ENCODE peak calls at places on chromosomes 3 and 15, in eight cellular contexts. M, T, I, R, K, D, L and Q are unnamed samples.

GRCh38 chr15:43133429-43134156 is at the start of gene TMEM62:
- DNase-seq in M (peak), T (peak), I (peak), R (peak), K (peak), D (peak), L (peak), Q (no peak)

GRCh38 chr3:129703913-129704312 is 97.4 kb upstream of the PLXND1 start:
- DNase-seq in M (no peak), T (no peak), I (peak), R (peak), K (no peak), D (peak), L (no peak), Q (no peak)

GRCh38 chr3:46979958-46980497 is 562 bp downstream of the NBEAL2 start:
- DNase-seq in M (no peak), T (no peak), I (no peak), R (no peak), K (no peak), D (no peak), L (no peak), Q (no peak)

GRCh38 chr3:187714404-187714979 is 12.1 kb upstream of the RTP2 start:
- DNase-seq in M (peak), T (peak), I (peak), R (peak), K (peak), D (peak), L (peak), Q (no peak)

GRCh38 chr15:98866503-98866902 is 141.1 kb downstream of the PGPEP1L start:
- DNase-seq in M (no peak), T (no peak), I (peak), R (peak), K (no peak), D (peak), L (no peak), Q (no peak)

GRCh38 chr3:53844262-53845102 is 1.7 kb downstream of the CHDH start:
- DNase-seq in M (no peak), T (no peak), I (no peak), R (no peak), K (peak), D (no peak), L (peak), Q (no peak)

GRCh38 chr3:76383781-76384180 is 598.4 kb upstream of the ZNF717 start:
- DNase-seq in M (no peak), T (no peak), I (no peak), R (no peak), K (no peak), D (no peak), L (peak), Q (no peak)

GRCh38 chr3:42518800-42519567 is 16.5 kb downstream of the VIPR1 start:
- DNase-seq in M (no peak), T (no peak), I (no peak), R (no peak), K (no peak), D (no peak), L (peak), Q (no peak)

GRCh38 chr3:69353492-69353891 is 32.4 kb downstream of the FRMD4B start:
- DNase-seq in M (no peak), T (no peak), I (no peak), R (no peak), K (no peak), D (no peak), L (peak), Q (no peak)

GRCh38 chr3:183394150-183394549 is 34.3 kb downstream of the MCF2L2 start:
- DNase-seq in M (no peak), T (no peak), I (peak), R (peak), K (no peak), D (no peak), L (no peak), Q (peak)

GRCh38 chr3:49500408-49501257 is 30.6 kb downstream of the DAG1 start:
- DNase-seq in M (peak), T (peak), I (peak), R (peak), K (peak), D (peak), L (no peak), Q (peak)

GRCh38 chr15:28969511-28970085 is 83.8 kb downstream of the APBA2 start:
- DNase-seq in M (no peak), T (no peak), I (no peak), R (no peak), K (no peak), D (no peak), L (no peak), Q (no peak)

GRCh38 chr3:190345027-190345821 is 23.0 kb upstream of the CLDN1 start:
- DNase-seq in M (no peak), T (peak), I (peak), R (peak), K (peak), D (peak), L (peak), Q (peak)

GRCh38 chr15:35080226-35080625 is 4.9 kb downstream of the NANOGP8 start:
- DNase-seq in M (no peak), T (no peak), I (no peak), R (no peak), K (no peak), D (peak), L (no peak), Q (no peak)

DNA sequence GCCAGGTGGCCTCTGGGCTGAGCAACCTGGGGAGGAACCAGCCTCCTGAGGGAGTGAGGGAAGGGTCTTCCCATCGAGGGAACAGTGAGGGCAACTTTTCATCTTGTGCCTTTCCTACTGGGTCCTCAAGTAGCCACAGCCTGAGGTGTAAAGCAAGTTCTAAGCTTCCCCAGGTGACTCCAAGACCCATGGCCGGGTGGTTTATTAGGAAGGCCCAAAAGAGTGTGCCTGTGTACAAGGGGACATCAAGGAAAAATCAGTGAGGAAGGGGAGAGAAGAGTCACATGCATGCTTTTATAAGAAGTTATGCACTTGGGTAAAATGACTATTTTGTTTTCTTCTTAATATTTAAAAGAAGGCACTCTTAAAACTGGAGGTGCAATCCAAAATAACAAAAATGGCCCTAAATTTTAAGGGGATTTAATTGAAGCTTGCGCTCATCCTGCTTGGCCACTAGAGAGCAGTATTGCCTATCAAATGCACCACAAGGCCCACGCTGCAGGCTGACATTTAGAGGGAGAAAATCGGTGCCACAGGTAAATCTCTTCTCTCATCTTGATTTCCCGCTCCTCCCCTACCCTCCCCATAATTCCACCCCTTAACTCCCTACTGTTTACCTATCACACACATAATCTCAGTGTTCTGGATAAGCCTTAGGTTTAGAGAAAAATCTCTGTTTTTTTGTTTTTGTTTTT is 6.7 kb downstream of the NANOGP8 start:
- DNase-seq in M (peak), T (no peak), I (peak), R (peak), K (peak), D (peak), L (peak), Q (peak)
- H3K4me3 ChIP-seq in M (no peak), T (no peak), I (no peak), R (no peak), K (no peak), D (no peak), L (no peak), Q (no peak)

GRCh38 chr3:66426135-66426534 is 74.7 kb downstream of the LRIG1 start:
- DNase-seq in M (no peak), T (no peak), I (no peak), R (no peak), K (no peak), D (no peak), L (no peak), Q (no peak)

GRCh38 chr3:66427352-66427751 is 73.5 kb downstream of the LRIG1 start:
- DNase-seq in M (no peak), T (no peak), I (no peak), R (no peak), K (no peak), D (no peak), L (no peak), Q (no peak)

GRCh38 chr3:66425566-66425965 is 75.3 kb downstream of the LRIG1 start:
- DNase-seq in M (no peak), T (no peak), I (no peak), R (no peak), K (no peak), D (no peak), L (no peak), Q (no peak)

GRCh38 chr3:66428733-66429132 is 72.1 kb downstream of the LRIG1 start:
- DNase-seq in M (peak), T (peak), I (peak), R (peak), K (peak), D (peak), L (peak), Q (peak)

GRCh38 chr3:66427951-66428350 is 72.9 kb downstream of the LRIG1 start:
- DNase-seq in M (no peak), T (no peak), I (peak), R (no peak), K (no peak), D (no peak), L (no peak), Q (no peak)
- H3K4me3 ChIP-seq in M (no peak), T (no peak), I (no peak), R (no peak), K (no peak), D (no peak), L (no peak), Q (no peak)

GRCh38 chr15:67732994-67733393 is 92.3 kb upstream of the SKOR1 start:
- DNase-seq in M (no peak), T (no peak), I (no peak), R (no peak), K (no peak), D (no peak), L (no peak), Q (no peak)

GRCh38 chr15:67738056-67738455 is 87.3 kb upstream of the SKOR1 start:
- DNase-seq in M (no peak), T (no peak), I (no peak), R (no peak), K (no peak), D (no peak), L (no peak), Q (no peak)

GRCh38 chr15:67736810-67737209 is 88.5 kb upstream of the SKOR1 start:
- DNase-seq in M (no peak), T (no peak), I (no peak), R (no peak), K (no peak), D (peak), L (no peak), Q (no peak)

GRCh38 chr15:67740376-67740775 is 84.9 kb upstream of the SKOR1 start:
- DNase-seq in M (no peak), T (no peak), I (no peak), R (no peak), K (no peak), D (no peak), L (no peak), Q (no peak)

DNA sequence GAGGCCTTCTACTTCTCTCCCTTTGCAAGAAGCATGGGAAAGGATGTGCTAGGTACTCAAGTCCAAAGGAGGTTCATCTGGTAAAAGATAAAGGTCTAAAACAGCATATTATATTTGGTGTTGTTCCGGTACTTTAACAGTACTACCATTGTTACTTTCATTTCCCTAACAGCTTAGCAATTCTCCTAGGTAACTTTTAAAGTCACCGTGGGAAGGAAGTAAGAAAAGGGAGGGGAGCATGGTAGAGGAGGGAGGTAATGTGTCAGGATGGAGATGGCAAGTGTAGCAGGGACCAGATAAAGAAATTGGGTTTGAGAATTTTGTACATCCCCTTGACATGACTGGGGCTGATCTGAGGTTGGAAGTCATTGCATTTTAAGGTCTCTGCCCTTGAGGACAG is 89.4 kb upstream of the SKOR1 start:
- DNase-seq in M (no peak), T (no peak), I (no peak), R (no peak), K (no peak), D (no peak), L (peak), Q (no peak)
- H3K4me3 ChIP-seq in M (no peak), T (no peak), I (no peak), R (no peak), K (no peak), D (no peak), L (no peak), Q (no peak)

GRCh38 chr15:69060744-69061143 is 46.2 kb downstream of the NOX5 start:
- DNase-seq in M (no peak), T (no peak), I (no peak), R (no peak), K (no peak), D (no peak), L (peak), Q (no peak)

GRCh38 chr15:69056365-69056764 is 41.9 kb downstream of the NOX5 start:
- DNase-seq in M (no peak), T (no peak), I (no peak), R (no peak), K (peak), D (no peak), L (no peak), Q (no peak)

GRCh38 chr15:69060041-69060481 is 45.6 kb downstream of the NOX5 start:
- DNase-seq in M (no peak), T (no peak), I (no peak), R (no peak), K (no peak), D (no peak), L (no peak), Q (no peak)

GRCh38 chr15:69061414-69061842 is 46.9 kb downstream of the NOX5 start:
- DNase-seq in M (no peak), T (no peak), I (no peak), R (no peak), K (no peak), D (no peak), L (no peak), Q (no peak)

DNA sequence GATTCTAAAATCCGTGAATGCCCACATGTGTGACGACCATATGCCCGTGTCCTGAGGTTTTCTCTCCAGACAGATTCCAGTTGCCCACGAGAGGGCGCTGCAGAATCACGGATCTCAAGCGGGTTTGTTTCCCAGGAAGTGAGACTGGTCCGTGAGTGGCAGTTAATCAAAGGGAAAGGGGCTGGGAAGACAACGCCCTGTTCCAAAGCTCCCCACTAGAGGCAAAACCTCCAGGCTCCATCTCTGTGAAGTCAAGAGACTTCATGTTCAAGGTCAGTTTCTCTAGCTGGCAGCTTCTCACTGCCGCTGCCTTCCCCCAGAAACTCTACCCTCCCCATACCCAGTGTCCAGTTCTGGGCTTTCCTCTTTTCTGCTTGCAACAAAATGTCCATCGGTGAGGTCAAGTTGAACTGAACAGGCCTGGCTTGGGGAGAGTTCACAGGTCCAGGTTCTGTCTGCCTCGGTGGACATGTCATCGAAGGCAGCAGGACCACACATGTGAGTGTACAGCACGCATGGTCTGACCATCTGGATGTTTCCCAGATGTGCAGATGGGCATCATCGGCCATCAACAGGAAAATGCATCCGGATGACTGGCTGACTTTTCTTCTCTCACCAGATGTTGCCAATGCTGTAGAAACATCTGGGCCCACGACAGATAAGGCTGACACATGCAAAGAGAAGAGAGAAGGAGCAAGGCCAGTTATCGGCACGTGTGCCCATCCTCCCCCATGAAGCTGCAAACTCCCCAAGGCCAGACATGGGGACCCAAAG is 44.9 kb downstream of the NOX5 start:
- DNase-seq in M (peak), T (peak), I (peak), R (peak), K (peak), D (peak), L (peak), Q (peak)
- H3K4me3 ChIP-seq in M (no peak), T (no peak), I (no peak), R (no peak), K (no peak), D (no peak), L (no peak), Q (no peak)

DNA sequence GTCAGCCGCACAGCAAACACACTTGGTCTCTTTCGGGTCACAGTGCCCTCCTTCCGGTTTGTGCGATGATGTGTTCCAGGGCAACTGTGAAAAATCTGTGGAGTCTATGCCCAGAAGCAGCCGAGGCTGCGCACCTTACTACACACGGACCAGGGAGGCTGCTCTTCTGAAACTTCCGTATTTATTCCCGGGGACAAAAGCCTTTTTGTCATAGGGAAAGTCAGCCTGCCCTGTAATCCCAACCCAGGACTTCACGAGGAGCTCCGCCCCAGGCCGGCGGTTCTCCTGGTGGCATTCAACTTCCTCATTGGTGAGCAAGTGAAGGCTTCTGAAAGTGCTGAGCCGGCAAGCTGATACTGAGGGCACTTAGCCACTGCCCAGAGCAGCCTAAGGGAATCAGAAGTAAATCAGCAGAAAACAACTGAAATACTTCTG is 126.5 kb downstream of the FMN1 start:
- DNase-seq in M (peak), T (peak), I (peak), R (peak), K (peak), D (no peak), L (no peak), Q (no peak)
- H3K4me3 ChIP-seq in M (peak), T (peak), I (peak), R (peak), K (no peak), D (no peak), L (no peak), Q (peak)

DNA sequence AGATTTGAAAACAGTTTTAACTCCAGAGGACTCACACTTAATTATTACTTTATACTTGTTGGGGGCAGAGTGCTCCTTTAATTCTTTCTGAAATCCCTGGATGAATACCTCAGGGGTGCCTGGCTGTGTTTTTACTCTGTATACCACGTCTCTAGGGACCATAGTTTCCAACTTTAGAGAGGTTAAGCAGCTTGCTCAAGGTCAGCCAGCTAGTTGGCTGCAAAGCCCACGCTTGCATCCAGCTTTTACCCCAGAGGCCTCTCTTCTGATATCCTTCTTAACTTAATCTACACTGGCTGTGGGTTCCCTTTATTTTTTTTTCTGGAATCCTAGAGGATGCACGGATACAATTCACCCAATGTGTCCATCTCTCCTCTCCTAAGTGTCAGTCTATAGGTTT is 1.4 kb downstream of the PDZRN3 start:
- DNase-seq in M (no peak), T (no peak), I (peak), R (no peak), K (no peak), D (peak), L (no peak), Q (no peak)
- H3K4me3 ChIP-seq in M (no peak), T (no peak), I (peak), R (peak), K (peak), D (peak), L (no peak), Q (no peak)

GRCh38 chr3:136860541-136860940 is 1.5 kb upstream of the NCK1 start:
- DNase-seq in M (no peak), T (no peak), I (peak), R (peak), K (no peak), D (no peak), L (peak), Q (no peak)
- H3K4me3 ChIP-seq in M (no peak), T (no peak), I (no peak), R (peak), K (peak), D (no peak), L (peak), Q (peak)

GRCh38 chr15:74843891-74844299 is 939 bp upstream of the ULK3 start:
- DNase-seq in M (no peak), T (no peak), I (no peak), R (no peak), K (no peak), D (no peak), L (no peak), Q (no peak)
- H3K4me3 ChIP-seq in M (no peak), T (no peak), I (no peak), R (no peak), K (no peak), D (no peak), L (peak), Q (no peak)

GRCh38 chr3:9769012-9769411 is 735 bp downstream of the CAMK1 start:
- DNase-seq in M (no peak), T (no peak), I (no peak), R (no peak), K (no peak), D (no peak), L (no peak), Q (no peak)
- H3K4me3 ChIP-seq in M (peak), T (no peak), I (peak), R (peak), K (no peak), D (peak), L (no peak), Q (peak)

DNA sequence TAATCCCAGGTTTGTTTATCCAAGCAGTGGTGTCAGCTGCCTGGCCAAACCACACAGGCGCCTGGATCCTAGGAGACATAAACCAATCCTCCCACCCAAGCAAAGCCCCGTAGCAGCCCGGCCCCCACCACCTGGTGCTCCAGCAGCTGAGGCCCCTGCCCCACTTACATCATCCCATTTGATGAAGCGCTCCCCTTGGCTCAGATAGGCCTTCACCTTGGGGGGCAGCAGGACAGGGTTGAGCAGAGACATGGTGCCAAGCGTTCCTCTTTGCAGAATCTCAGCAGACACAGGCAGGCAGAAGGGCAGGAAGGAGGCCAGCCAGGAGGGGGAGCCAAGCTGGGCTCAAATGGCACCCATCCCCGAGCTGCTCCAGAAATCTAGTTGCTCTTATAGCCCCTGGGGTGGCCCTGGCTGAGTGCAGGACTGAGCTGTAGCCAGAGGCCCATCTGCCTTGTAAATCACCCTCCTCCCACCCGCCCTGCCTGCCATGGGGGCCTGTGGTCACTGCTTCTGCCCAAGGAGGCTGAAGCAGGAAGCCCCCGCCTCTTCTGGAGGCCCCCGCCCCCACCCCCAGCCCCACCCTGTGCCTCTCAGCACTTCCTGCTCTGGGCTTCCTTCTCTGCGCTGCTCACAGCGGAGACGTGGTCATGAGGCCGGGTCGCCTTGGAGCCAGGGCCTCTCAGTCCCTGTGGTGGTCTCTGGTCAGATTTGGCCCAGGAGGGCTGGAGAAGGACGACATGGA is at the start of gene PLCB2:
- DNase-seq in M (peak), T (peak), I (no peak), R (peak), K (no peak), D (no peak), L (peak), Q (no peak)
- H3K4me3 ChIP-seq in M (no peak), T (peak), I (no peak), R (no peak), K (no peak), D (no peak), L (peak), Q (no peak)